ENCODE peak calls at places on chromosomes 5 and 9, in six cellular contexts. Y is coronary artery, Z is PC-3, Q is GM12878, R is WERI-Rb-1, H is mammary epithelial cell. W is an unnamed sample.

GRCh38 chr5:125179617-125180016 is 433.2 kb upstream of the ZNF608 start:
- DNase-seq in H (no peak), Q (no peak), Y (no peak), R (peak), Z (no peak), W (no peak)

GRCh38 chr9:121736964-121737462 is 85.6 kb downstream of the DAB2IP start:
- DNase-seq in R (no peak), Y (no peak), Q (no peak), H (no peak), Z (peak), W (no peak)

GRCh38 chr5:88944751-88945507 is 61.9 kb upstream of the MEF2C start:
- DNase-seq in H (no peak), R (no peak), Z (peak), Q (no peak), Y (no peak), W (no peak)

GRCh38 chr9:16687678-16688369 is 182.6 kb downstream of the BNC2 start:
- DNase-seq in R (no peak), Y (no peak), Z (no peak), Q (no peak), H (no peak), W (no peak)

GRCh38 chr9:107488400-107489143 is 997 bp downstream of the KLF4 start:
- DNase-seq in R (peak), Q (no peak), Z (peak), Y (peak), H (peak), W (peak)

GRCh38 chr5:16754621-16755020 is 137.8 kb upstream of the RETREG1 start:
- DNase-seq in Q (no peak), Y (no peak), R (peak), Z (no peak), H (no peak), W (no peak)

GRCh38 chr9:121876212-121876611 is 216.9 kb downstream of the TTLL11 start:
- DNase-seq in Y (no peak), R (no peak), H (no peak), Z (no peak), Q (no peak), W (no peak)

GRCh38 chr9:2461886-2462285 is 159.7 kb upstream of the VLDLR start:
- DNase-seq in Z (no peak), Y (no peak), H (no peak), Q (no peak), R (no peak), W (no peak)

GRCh38 chr5:149062371-149063016 is 368 bp downstream of the SH3TC2 start:
- DNase-seq in R (no peak), Y (no peak), H (peak), Z (peak), Q (no peak), W (no peak)

GRCh38 chr9:98794802-98795201 is 1.6 kb downstream of the ANKS6 start:
- DNase-seq in Q (no peak), R (no peak), Y (peak), H (no peak), Z (no peak), W (no peak)

GRCh38 chr9:93536874-93537273 is 39.5 kb upstream of the PHF2 start:
- DNase-seq in R (no peak), H (no peak), Z (no peak), Q (no peak), Y (no peak), W (no peak)

GRCh38 chr9:13446935-13447334 is 167.4 kb upstream of the MPDZ start:
- DNase-seq in Z (no peak), Y (no peak), Q (no peak), R (no peak), H (no peak), W (no peak)

GRCh38 chr5:83281658-83282057 is 189.9 kb upstream of the VCAN start:
- DNase-seq in Y (no peak), R (no peak), Z (peak), Q (no peak), H (peak), W (no peak)

GRCh38 chr9:79616013-79616412 is 44.2 kb downstream of the TLE4 start:
- DNase-seq in Z (no peak), Y (no peak), Q (no peak), R (no peak), H (no peak), W (no peak)

GRCh38 chr5:131274341-131275063 is 10.6 kb downstream of the CDC42SE2 start:
- DNase-seq in R (no peak), H (no peak), Z (no peak), Y (no peak), Q (no peak), W (peak)

GRCh38 chr5:115484368-115484767 is 60.2 kb downstream of the FEM1C start:
- DNase-seq in R (no peak), Z (no peak), H (no peak), Y (no peak), Q (no peak), W (peak)

GRCh38 chr5:135976216-135976615 is 21.4 kb upstream of the LECT2 start:
- DNase-seq in H (no peak), Q (no peak), R (no peak), Z (no peak), Y (no peak), W (no peak)

GRCh38 chr9:3177362-3177761 is 333.5 kb upstream of the PUM3 start:
- DNase-seq in Q (no peak), H (no peak), R (no peak), Y (no peak), Z (no peak), W (no peak)

GRCh38 chr9:113598883-113599282 is 135.4 kb downstream of the RGS3 start:
- DNase-seq in H (no peak), Y (no peak), Q (no peak), R (no peak), Z (no peak), W (no peak)

GRCh38 chr9:113594484-113595299 is 131.2 kb downstream of the RGS3 start:
- DNase-seq in R (no peak), Q (no peak), Y (no peak), Z (no peak), H (no peak), W (no peak)

GRCh38 chr9:113597390-113598241 is 134.1 kb downstream of the RGS3 start:
- DNase-seq in Z (no peak), Q (no peak), H (no peak), R (no peak), Y (no peak), W (no peak)

GRCh38 chr9:113598451-113598850 is 134.9 kb downstream of the RGS3 start:
- DNase-seq in Z (no peak), H (no peak), R (no peak), Y (no peak), Q (no peak), W (no peak)

GRCh38 chr9:113596616-113597320 is 133.2 kb downstream of the RGS3 start:
- DNase-seq in H (no peak), Z (no peak), R (no peak), Y (no peak), Q (no peak), W (no peak)
- H3K4me3 ChIP-seq in H (no peak), Z (no peak), R (no peak), Y (peak), Q (no peak), W (no peak)

GRCh38 chr5:76143884-76144283 is 60.7 kb downstream of the SV2C start:
- DNase-seq in Z (no peak), Y (no peak), R (no peak), H (no peak), Q (no peak), W (no peak)

GRCh38 chr5:76144892-76145291 is 61.7 kb downstream of the SV2C start:
- DNase-seq in Z (no peak), H (no peak), Q (no peak), R (no peak), Y (no peak), W (no peak)

DNA sequence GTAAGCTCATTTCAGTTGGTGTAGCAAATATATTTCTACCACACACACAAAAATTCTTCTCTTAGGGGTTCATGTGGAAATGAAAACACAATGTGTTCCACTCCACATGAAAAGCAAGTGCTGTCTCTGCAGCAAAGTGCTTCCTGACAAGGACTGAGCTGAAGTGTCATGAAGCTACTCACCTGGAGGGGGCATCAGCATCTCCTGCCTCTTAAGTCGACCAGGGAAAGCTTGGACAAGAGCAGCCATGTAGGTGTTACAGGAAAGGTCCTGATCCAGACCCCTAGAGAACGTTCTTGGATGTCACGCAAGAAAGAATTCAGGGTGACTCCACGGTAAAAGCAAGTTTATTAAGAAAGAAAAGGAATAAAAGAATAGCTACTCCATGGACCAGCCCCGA is 62.8 kb downstream of the SV2C start:
- DNase-seq in R (peak), Z (peak), H (peak), Y (no peak), Q (no peak), W (peak)
- TF ChIP-seq CTCF in R (peak), Z (peak), H (peak), Y (no peak), Q (peak), W (peak)

DNA sequence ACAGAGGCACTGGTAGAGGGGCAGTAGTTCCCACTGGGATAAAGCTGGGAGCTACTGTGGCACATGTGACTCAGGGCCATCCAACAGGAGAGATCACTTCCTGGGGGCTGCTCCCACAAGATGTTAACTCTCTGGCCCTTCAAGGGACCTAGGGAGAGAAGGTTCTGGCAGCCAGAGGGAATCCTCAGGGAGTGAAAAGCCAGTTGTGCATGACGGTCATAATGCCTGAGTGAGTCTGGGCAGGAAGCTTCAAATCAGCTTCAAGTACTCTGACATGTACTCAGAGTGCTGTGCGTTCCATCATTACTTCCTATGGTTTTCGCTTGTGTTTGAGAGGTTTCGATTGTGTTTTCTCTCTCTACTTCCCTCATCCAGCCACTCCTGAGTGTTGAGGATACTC is 388.5 kb downstream of the GABRG2 start:
- DNase-seq in Z (no peak), R (no peak), Y (no peak), Q (no peak), H (no peak), W (no peak)
- H3K4me3 ChIP-seq in Z (no peak), R (no peak), Y (no peak), Q (no peak), H (no peak), W (no peak)

DNA sequence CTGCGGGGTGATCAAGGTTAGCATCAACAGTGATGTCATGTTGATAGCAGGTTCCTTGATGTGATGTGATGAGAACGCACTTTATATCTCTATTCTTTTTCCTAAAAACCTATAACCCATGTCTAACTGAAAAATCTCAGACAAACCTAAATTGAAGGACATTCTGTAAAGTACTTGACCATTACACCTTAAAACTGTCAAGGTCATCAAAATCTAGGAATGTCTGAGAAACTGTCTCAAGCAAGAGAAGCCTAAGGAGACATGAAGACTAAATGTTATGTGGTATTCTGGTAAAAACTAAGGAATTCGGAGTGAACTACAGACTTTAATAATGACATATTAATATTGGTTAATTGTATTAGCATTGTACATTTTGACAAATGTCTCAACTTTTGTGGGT is 170.0 kb downstream of the AOPEP start:
- DNase-seq in Y (no peak), Q (no peak), H (no peak), R (no peak), Z (no peak), W (no peak)
- TF ChIP-seq CTCF in Y (no peak), Q (no peak), H (no peak), R (no peak), Z (no peak), W (no peak)

GRCh38 chr5:132323202-132323601 is 29.0 kb downstream of the SLC22A4 start:
- DNase-seq in Z (no peak), Y (no peak), R (no peak), H (no peak), Q (no peak), W (no peak)

GRCh38 chr5:132325691-132326090 is 31.5 kb downstream of the SLC22A4 start:
- DNase-seq in Y (no peak), Z (no peak), R (no peak), Q (no peak), H (no peak), W (no peak)

GRCh38 chr5:132322266-132322665 is 28.1 kb downstream of the SLC22A4 start:
- DNase-seq in H (no peak), R (no peak), Y (no peak), Q (no peak), Z (no peak), W (no peak)

GRCh38 chr5:132327278-132327959 is 33.2 kb downstream of the SLC22A4 start:
- DNase-seq in R (no peak), Z (no peak), Y (no peak), H (no peak), Q (no peak), W (no peak)
- H3K4me3 ChIP-seq in R (no peak), Z (no peak), Y (no peak), H (no peak), Q (no peak), W (no peak)

GRCh38 chr5:91076138-91076537 is 307.0 kb downstream of the ARRDC3 start:
- DNase-seq in Y (no peak), H (no peak), Z (peak), R (no peak), Q (no peak), W (no peak)
- TF ChIP-seq CTCF in Y (no peak), H (no peak), Z (no peak), R (no peak), Q (no peak), W (no peak)

GRCh38 chr5:143395638-143396352 is 7.7 kb downstream of the NR3C1 start:
- DNase-seq in H (peak), Y (no peak), Z (peak), Q (no peak), R (no peak), W (peak)

GRCh38 chr5:143398451-143399237 is 4.8 kb downstream of the NR3C1 start:
- DNase-seq in H (peak), R (no peak), Y (no peak), Q (no peak), Z (peak), W (no peak)

GRCh38 chr5:143398053-143398355 is 5.5 kb downstream of the NR3C1 start:
- DNase-seq in Y (no peak), R (no peak), H (no peak), Q (no peak), Z (no peak), W (no peak)

GRCh38 chr5:143396353-143396940 is 7.0 kb downstream of the NR3C1 start:
- DNase-seq in Q (no peak), Y (no peak), Z (no peak), H (peak), R (no peak), W (no peak)

DNA sequence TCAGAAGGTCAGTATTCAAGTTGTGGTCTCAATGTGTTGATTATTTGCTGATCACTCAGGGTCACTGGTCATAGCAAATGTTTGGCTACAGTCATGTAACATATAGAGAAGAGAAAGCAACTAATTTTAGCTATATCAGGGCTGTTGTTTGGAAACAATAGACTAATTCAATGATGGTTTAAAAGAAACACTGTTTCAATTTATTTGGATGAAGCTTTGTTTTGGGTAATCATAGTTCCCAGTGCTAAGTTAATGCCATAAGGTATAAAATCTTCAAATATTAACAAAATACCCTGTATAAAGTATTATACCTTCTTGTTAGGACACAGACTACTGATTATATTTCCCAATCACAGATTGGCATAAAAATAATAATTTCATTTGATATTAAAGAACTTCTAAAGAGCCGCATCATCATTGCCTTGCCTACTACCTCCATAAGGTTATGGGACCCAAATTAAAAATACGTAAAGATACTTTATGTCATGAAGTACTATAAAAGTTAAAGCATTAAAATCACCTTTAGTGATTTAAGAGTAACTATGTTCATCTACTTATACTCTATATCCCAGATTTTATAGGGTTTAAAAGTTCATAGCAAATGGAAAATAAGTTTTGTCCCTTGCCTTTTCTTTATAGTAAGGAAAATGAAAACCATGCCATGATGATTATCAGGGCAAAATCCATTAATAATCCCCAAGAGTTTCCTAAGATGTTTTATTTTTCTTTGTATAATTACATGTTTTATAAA is 6.0 kb downstream of the NR3C1 start:
- DNase-seq in H (peak), Q (no peak), R (no peak), Y (no peak), Z (no peak), W (no peak)
- H3K4me3 ChIP-seq in H (peak), Q (peak), R (no peak), Y (peak), Z (peak), W (peak)

GRCh38 chr9:127346584-127346983 is 50.4 kb upstream of the SLC2A8 start:
- DNase-seq in Q (no peak), R (no peak), H (no peak), Z (no peak), Y (no peak), W (no peak)
- TF ChIP-seq CTCF in Q (peak), R (peak), H (no peak), Z (peak), Y (no peak), W (no peak)

W was measured in GM12865.